ENCODE peak calls at places on chromosome 6, in six cellular contexts. One of them, this sample, is unnamed.

GRCh38 chr6:10838794-10839333 is 525 bp upstream of the MAK start:
- DNase-seq in occipital lobe: no peak
- DNase-seq in choroid plexus epithelial cell: no peak
- DNase-seq in stomach: no peak
- DNase-seq in stimulated activated CD4-positive, alpha-beta T cell treated with anti-CD3 and anti-CD28 coated beads, Interleukin-12 subunit alpha, Interleukin-12 subunit beta, amount 100 ng/mL, for 4 hours: no peak
- DNase-seq in NCI-H1930: no peak
- DNase-seq in this sample: no peak

GRCh38 chr6:104483225-104483834 is 376.4 kb downstream of the HACE1 start:
- DNase-seq in occipital lobe: no peak
- DNase-seq in choroid plexus epithelial cell: peak
- DNase-seq in stomach: no peak
- DNase-seq in stimulated activated CD4-positive, alpha-beta T cell treated with anti-CD3 and anti-CD28 coated beads, Interleukin-12 subunit alpha, Interleukin-12 subunit beta, amount 100 ng/mL, for 4 hours: no peak
- DNase-seq in NCI-H1930: no peak
- DNase-seq in this sample: no peak

GRCh38 chr6:15293674-15294073 is 47.8 kb downstream of the JARID2 start:
- DNase-seq in occipital lobe: no peak
- DNase-seq in choroid plexus epithelial cell: no peak
- DNase-seq in stomach: no peak
- DNase-seq in stimulated activated CD4-positive, alpha-beta T cell treated with anti-CD3 and anti-CD28 coated beads, Interleukin-12 subunit alpha, Interleukin-12 subunit beta, amount 100 ng/mL, for 4 hours: no peak
- DNase-seq in NCI-H1930: no peak
- DNase-seq in this sample: no peak

GRCh38 chr6:19999319-20000191 is 162.4 kb downstream of the ID4 start:
- DNase-seq in occipital lobe: no peak
- DNase-seq in choroid plexus epithelial cell: peak
- DNase-seq in stomach: no peak
- DNase-seq in stimulated activated CD4-positive, alpha-beta T cell treated with anti-CD3 and anti-CD28 coated beads, Interleukin-12 subunit alpha, Interleukin-12 subunit beta, amount 100 ng/mL, for 4 hours: no peak
- DNase-seq in NCI-H1930: no peak
- DNase-seq in this sample: no peak

GRCh38 chr6:108561742-108562502 is 1.2 kb downstream of the FOXO3 start:
- DNase-seq in occipital lobe: no peak
- DNase-seq in choroid plexus epithelial cell: no peak
- DNase-seq in stomach: no peak
- DNase-seq in stimulated activated CD4-positive, alpha-beta T cell treated with anti-CD3 and anti-CD28 coated beads, Interleukin-12 subunit alpha, Interleukin-12 subunit beta, amount 100 ng/mL, for 4 hours: no peak
- DNase-seq in NCI-H1930: no peak
- DNase-seq in this sample: no peak

GRCh38 chr6:71887006-71887743 is 825 bp downstream of the RIMS1 start:
- DNase-seq in occipital lobe: no peak
- DNase-seq in choroid plexus epithelial cell: peak
- DNase-seq in stomach: no peak
- DNase-seq in stimulated activated CD4-positive, alpha-beta T cell treated with anti-CD3 and anti-CD28 coated beads, Interleukin-12 subunit alpha, Interleukin-12 subunit beta, amount 100 ng/mL, for 4 hours: no peak
- DNase-seq in NCI-H1930: no peak
- DNase-seq in this sample: no peak

GRCh38 chr6:158926429-158926828 is 73.6 kb downstream of the RSPH3 start:
- DNase-seq in occipital lobe: no peak
- DNase-seq in choroid plexus epithelial cell: peak
- DNase-seq in stomach: no peak
- DNase-seq in stimulated activated CD4-positive, alpha-beta T cell treated with anti-CD3 and anti-CD28 coated beads, Interleukin-12 subunit alpha, Interleukin-12 subunit beta, amount 100 ng/mL, for 4 hours: no peak
- DNase-seq in NCI-H1930: no peak
- DNase-seq in this sample: no peak

GRCh38 chr6:43698584-43699349 is 11.2 kb upstream of the MRPS18A start:
- DNase-seq in occipital lobe: no peak
- DNase-seq in choroid plexus epithelial cell: peak
- DNase-seq in stomach: peak
- DNase-seq in stimulated activated CD4-positive, alpha-beta T cell treated with anti-CD3 and anti-CD28 coated beads, Interleukin-12 subunit alpha, Interleukin-12 subunit beta, amount 100 ng/mL, for 4 hours: no peak
- DNase-seq in NCI-H1930: no peak
- DNase-seq in this sample: no peak

GRCh38 chr6:109458774-109459531 is 3.4 kb upstream of the MICAL1 start:
- DNase-seq in occipital lobe: no peak
- DNase-seq in choroid plexus epithelial cell: no peak
- DNase-seq in stomach: no peak
- DNase-seq in stimulated activated CD4-positive, alpha-beta T cell treated with anti-CD3 and anti-CD28 coated beads, Interleukin-12 subunit alpha, Interleukin-12 subunit beta, amount 100 ng/mL, for 4 hours: no peak
- DNase-seq in NCI-H1930: no peak
- DNase-seq in this sample: no peak

GRCh38 chr6:154550778-154551177 is 40.3 kb upstream of the CNKSR3 start:
- DNase-seq in occipital lobe: no peak
- DNase-seq in choroid plexus epithelial cell: no peak
- DNase-seq in stomach: no peak
- DNase-seq in stimulated activated CD4-positive, alpha-beta T cell treated with anti-CD3 and anti-CD28 coated beads, Interleukin-12 subunit alpha, Interleukin-12 subunit beta, amount 100 ng/mL, for 4 hours: no peak
- DNase-seq in NCI-H1930: no peak
- DNase-seq in this sample: no peak

GRCh38 chr6:169935348-169935718 is 183.9 kb downstream of the ERMARD start:
- DNase-seq in occipital lobe: no peak
- DNase-seq in choroid plexus epithelial cell: no peak
- DNase-seq in stomach: no peak
- DNase-seq in stimulated activated CD4-positive, alpha-beta T cell treated with anti-CD3 and anti-CD28 coated beads, Interleukin-12 subunit alpha, Interleukin-12 subunit beta, amount 100 ng/mL, for 4 hours: no peak
- DNase-seq in NCI-H1930: no peak
- DNase-seq in this sample: no peak

GRCh38 chr6:14804444-14805210 is 441.2 kb upstream of the JARID2 start:
- DNase-seq in occipital lobe: peak
- DNase-seq in choroid plexus epithelial cell: peak
- DNase-seq in stomach: peak
- DNase-seq in stimulated activated CD4-positive, alpha-beta T cell treated with anti-CD3 and anti-CD28 coated beads, Interleukin-12 subunit alpha, Interleukin-12 subunit beta, amount 100 ng/mL, for 4 hours: no peak
- DNase-seq in NCI-H1930: no peak
- DNase-seq in this sample: no peak